ENCODE peak calls at places on chromosomes 2 and 18, in four cellular contexts. S is LoVo; H is activated CD4-positive, alpha-beta T cell treated with anti-CD3 and anti-CD28 coated beads, Interleukin-2, amount 50 U/mL, for 1 hour; T is CD8-positive, alpha-beta memory T cell. L is an unnamed sample.

GRCh38 chr2:36376319-36376765 is 20.8 kb downstream of the CRIM1 start:
- DNase-seq in S (peak), H (no peak), T (no peak), L (no peak)

GRCh38 chr18:21636769-21637168 is 24.7 kb downstream of the SNRPD1 start:
- DNase-seq in S (no peak), H (no peak), T (no peak), L (no peak)

GRCh38 chr2:68319397-68320117 is at the start of gene CNRIP1:
- DNase-seq in S (no peak), H (no peak), T (no peak), L (peak)

GRCh38 chr2:229520582-229521221 is 193.7 kb downstream of the DNER start:
- DNase-seq in S (no peak), H (no peak), T (no peak), L (no peak)

GRCh38 chr2:33709986-33710385 is 110.9 kb upstream of the FAM98A start:
- DNase-seq in S (no peak), H (no peak), T (no peak), L (no peak)

GRCh38 chr2:67650292-67651133 is 253.4 kb downstream of the ETAA1 start:
- DNase-seq in S (peak), H (no peak), T (no peak), L (peak)

GRCh38 chr2:120508581-120509041 is 162.7 kb downstream of the INHBB start:
- DNase-seq in S (no peak), H (no peak), T (no peak), L (no peak)

GRCh38 chr18:56267334-56267733 is 371.1 kb downstream of the TXNL1 start:
- DNase-seq in S (no peak), H (no peak), T (no peak), L (no peak)

GRCh38 chr2:73842739-73843019 is 13.9 kb downstream of the STAMBP start:
- DNase-seq in S (no peak), H (no peak), T (no peak), L (no peak)

GRCh38 chr2:128568106-128568505 is 249.4 kb upstream of the HS6ST1 start:
- DNase-seq in S (no peak), H (no peak), T (no peak), L (no peak)

GRCh38 chr2:38074047-38074774 is 1.7 kb downstream of the CYP1B1 start:
- DNase-seq in S (no peak), H (no peak), T (no peak), L (no peak)

GRCh38 chr2:127594116-127594591 is 51.8 kb upstream of the GPR17 start:
- DNase-seq in S (no peak), H (no peak), T (no peak), L (no peak)

GRCh38 chr2:37085731-37086147 is 1.4 kb downstream of the GPATCH11 start:
- DNase-seq in S (peak), H (no peak), T (no peak), L (no peak)

GRCh38 chr2:230875347-230876315 is 10.9 kb downstream of the ITM2C start:
- DNase-seq in S (no peak), H (no peak), T (no peak), L (no peak)

GRCh38 chr2:201813996-201814845 is 7.9 kb downstream of the CDK15 start:
- DNase-seq in S (no peak), H (no peak), T (no peak), L (no peak)

GRCh38 chr2:42128731-42129486 is 40.2 kb upstream of the EML4 start:
- DNase-seq in S (no peak), H (no peak), T (no peak), L (no peak)

GRCh38 chr2:126687086-126687485 is 31.1 kb downstream of the GYPC start:
- DNase-seq in S (no peak), H (no peak), T (no peak), L (no peak)

GRCh38 chr2:88556026-88556425 is 71.2 kb downstream of the EIF2AK3 start:
- DNase-seq in S (no peak), H (no peak), T (no peak), L (no peak)

GRCh38 chr2:188369365-188369764 is 77.7 kb downstream of the GULP1 start:
- DNase-seq in S (peak), H (no peak), T (peak), L (no peak)

GRCh38 chr18:9477509-9477908 is 2.2 kb downstream of the RALBP1 start:
- DNase-seq in S (no peak), H (no peak), T (no peak), L (no peak)

GRCh38 chr2:9004338-9005204 is 1.1 kb upstream of the MBOAT2 start:
- DNase-seq in S (peak), H (no peak), T (no peak), L (no peak)

GRCh38 chr2:20179755-20180594 is 45.0 kb downstream of the SDC1 start:
- DNase-seq in S (peak), H (no peak), T (no peak), L (no peak)

GRCh38 chr2:185793532-185794073 is 55.0 kb downstream of the FSIP2 start:
- DNase-seq in S (no peak), H (no peak), T (no peak), L (no peak)

GRCh38 chr2:186532891-186533290 is 46.8 kb downstream of the ZC3H15 start:
- DNase-seq in S (no peak), H (no peak), T (no peak), L (no peak)

GRCh38 chr2:202064206-202064880 is 8.7 kb upstream of the KIAA2012 start:
- DNase-seq in S (peak), H (no peak), T (no peak), L (no peak)

GRCh38 chr18:6205706-6206105 is 209.0 kb downstream of the L3MBTL4 start:
- DNase-seq in S (no peak), H (no peak), T (no peak), L (no peak)

GRCh38 chr18:62249478-62250097 is 62.5 kb downstream of the RELCH start:
- DNase-seq in S (peak), H (peak), T (peak), L (no peak)

GRCh38 chr18:22282311-22283235 is 113.2 kb downstream of the GATA6 start:
- DNase-seq in S (peak), H (peak), T (peak), L (no peak)

L was measured in GOT3.